ENCODE peak calls at places on chromosomes 13 and 19, in nine cellular contexts. V is AG04450; P is activated CD4-positive, alpha-beta T cell treated with anti-CD3 and anti-CD28 coated beads, Interleukin-2, amount 50 U/mL, for 48 hours; B is GM03348; W is heart right ventricle; S is activated naive CD4-positive, alpha-beta T cell treated with anti-CD3 and anti-CD28 coated beads for 36 hours; I is RWPE1; H is mucosa of gallbladder; T is germinal center. M is an unnamed sample.

GRCh38 chr19:15374796-15375440 is 4.7 kb downstream of the AKAP8 start:
- DNase-seq in V (no peak), T (no peak), S (no peak), H (no peak), I (no peak), P (no peak), B (no peak), W (peak), M (no peak)

GRCh38 chr19:5137571-5138124 is 168.7 kb downstream of the KDM4B start:
- DNase-seq in H (no peak), I (no peak), V (no peak), S (no peak), T (no peak), B (no peak), P (no peak), W (no peak), M (no peak)

GRCh38 chr13:36480726-36481485 is 48.6 kb downstream of the CCNA1 start:
- DNase-seq in T (peak), W (no peak), S (no peak), V (no peak), H (no peak), P (no peak), B (no peak), I (no peak), M (no peak)

GRCh38 chr19:16249826-16250434 is 52.2 kb downstream of the AP1M1 start:
- DNase-seq in S (no peak), W (no peak), V (peak), H (no peak), I (no peak), B (peak), P (no peak), T (no peak), M (no peak)

GRCh38 chr13:73142091-73142490 is 83.3 kb downstream of the KLF5 start:
- DNase-seq in H (no peak), V (no peak), W (no peak), B (no peak), T (no peak), P (no peak), S (no peak), I (no peak), M (no peak)

GRCh38 chr19:45323671-45324081 is 1.0 kb upstream of the CKM start:
- DNase-seq in W (peak), V (no peak), T (no peak), P (no peak), B (peak), H (no peak), I (no peak), S (no peak), M (no peak)

GRCh38 chr13:38687246-38688229 is 661 bp downstream of the FREM2 start:
- DNase-seq in T (no peak), V (no peak), W (no peak), I (peak), B (peak), P (no peak), S (no peak), H (no peak), M (peak)

GRCh38 chr19:4554717-4555116 is 4.8 kb downstream of the SEMA6B start:
- DNase-seq in S (no peak), I (no peak), T (no peak), H (no peak), P (no peak), W (no peak), B (no peak), V (no peak), M (no peak)

GRCh38 chr13:47875206-47875605 is 125.9 kb downstream of the SUCLA2 start:
- DNase-seq in I (no peak), H (no peak), W (no peak), P (no peak), S (no peak), V (no peak), T (no peak), B (no peak), M (no peak)

GRCh38 chr19:48632692-48633147 is 4.5 kb downstream of the DBP start:
- DNase-seq in H (no peak), S (peak), W (no peak), V (no peak), T (no peak), I (no peak), P (no peak), B (no peak), M (no peak)

GRCh38 chr13:92122454-92122853 is 724.0 kb downstream of the GPC5 start:
- DNase-seq in P (no peak), H (no peak), T (no peak), W (no peak), V (no peak), I (no peak), S (no peak), B (no peak), M (no peak)

GRCh38 chr13:39020853-39021462 is 16.9 kb downstream of the PROSER1 start:
- DNase-seq in H (no peak), P (no peak), I (no peak), T (no peak), V (no peak), W (no peak), S (no peak), B (no peak), M (no peak)

GRCh38 chr13:24228852-24229458 is 68.4 kb downstream of the SPATA13 start:
- DNase-seq in P (peak), H (peak), T (peak), V (peak), W (no peak), I (peak), B (peak), S (peak), M (peak)

GRCh38 chr13:50915562-50915961 is 6.0 kb downstream of the RNASEH2B start:
- DNase-seq in W (no peak), B (no peak), S (peak), P (peak), H (no peak), T (peak), I (no peak), V (no peak), M (no peak)

GRCh38 chr13:110957181-110957884 is 42.5 kb upstream of the ANKRD10 start:
- DNase-seq in W (no peak), B (no peak), V (no peak), S (no peak), I (no peak), T (no peak), P (no peak), H (no peak), M (no peak)

GRCh38 chr13:77698211-77699058 is 948 bp downstream of the SLAIN1 start:
- DNase-seq in B (peak), I (no peak), T (peak), H (peak), S (peak), P (peak), W (peak), V (no peak), M (peak)

GRCh38 chr13:100876044-100876403 is 201.4 kb upstream of the TMTC4 start:
- DNase-seq in S (no peak), I (no peak), H (no peak), V (no peak), P (no peak), B (no peak), W (no peak), T (no peak), M (no peak)

GRCh38 chr13:30276178-30276577 is 31.2 kb downstream of the KATNAL1 start:
- DNase-seq in W (no peak), H (no peak), S (no peak), P (no peak), T (peak), V (no peak), B (no peak), I (no peak), M (no peak)

GRCh38 chr13:57264965-57265364 is 98.0 kb downstream of the PRR20E start:
- DNase-seq in H (no peak), S (no peak), T (no peak), P (no peak), W (no peak), B (no peak), I (no peak), V (no peak), M (no peak)

GRCh38 chr19:10112895-10113591 is 1.6 kb downstream of the P2RY11 start:
- DNase-seq in W (peak), B (peak), I (no peak), T (peak), V (no peak), H (no peak), S (peak), P (peak), M (no peak)

GRCh38 chr19:28847468-28847867 is 365.5 kb downstream of the UQCRFS1 start:
- DNase-seq in S (no peak), I (no peak), V (no peak), P (no peak), T (no peak), B (peak), H (no peak), W (no peak), M (no peak)

GRCh38 chr19:40274585-40275544 is 10.3 kb downstream of the AKT2 start:
- DNase-seq in B (no peak), S (peak), P (peak), W (no peak), V (no peak), H (no peak), I (no peak), T (peak), M (no peak)

GRCh38 chr19:18057557-18057956 is 29.2 kb downstream of the IL12RB1 start:
- DNase-seq in B (no peak), V (no peak), T (no peak), P (no peak), H (peak), S (no peak), I (no peak), W (peak), M (no peak)

GRCh38 chr13:38398810-38399493 is 49.3 kb downstream of the UFM1 start:
- DNase-seq in W (no peak), V (no peak), P (no peak), S (no peak), B (peak), T (no peak), H (no peak), I (no peak), M (peak)

GRCh38 chr13:100666124-100666523 is 8.5 kb downstream of the TMTC4 start:
- DNase-seq in B (no peak), V (no peak), H (no peak), S (no peak), W (no peak), T (no peak), I (no peak), P (no peak), M (no peak)

GRCh38 chr19:10655457-10656312 is 1.5 kb downstream of the ILF3 start:
- DNase-seq in I (no peak), P (peak), W (no peak), S (peak), H (no peak), T (no peak), B (peak), V (no peak), M (peak)